ENCODE peak calls at places on chromosome 11, in four cellular contexts. One of them, this sample, is unnamed.
A peak's percentile ranks its signal among the peaks of the same experiment; 100 is the strongest.

GRCh38 chr11:66339163-66339675 is 3.0 kb upstream of the RIN1 start:
- DNase-seq in endodermal cell: no peak
- DNase-seq in iPS-NIHi11: no peak
- DNase-seq in GM20000: no peak
- DNase-seq in this sample: no peak

GRCh38 chr11:33539659-33540249 is 160.9 kb downstream of the C11orf91 start:
- DNase-seq in endodermal cell: no peak
- DNase-seq in iPS-NIHi11: no peak
- DNase-seq in GM20000: no peak
- DNase-seq in this sample: no peak

GRCh38 chr11:65340226-65340625 is 6.6 kb downstream of the DPF2 start:
- DNase-seq in GM20000: no peak
- DNase-seq in endodermal cell: no peak
- DNase-seq in iPS-NIHi11: no peak
- DNase-seq in this sample: no peak

GRCh38 chr11:76214186-76214585 is 7.9 kb upstream of the WNT11 start:
- DNase-seq in GM20000: no peak
- DNase-seq in iPS-NIHi11: no peak
- DNase-seq in endodermal cell: no peak
- DNase-seq in this sample: no peak

GRCh38 chr11:47979378-47980092 is 824 bp upstream of the PTPRJ start:
- DNase-seq in iPS-NIHi11: peak; percentile 57
- DNase-seq in GM20000: peak; percentile 46
- DNase-seq in endodermal cell: peak; percentile 88
- DNase-seq in this sample: no peak

GRCh38 chr11:36073411-36074203 is 129.7 kb downstream of the LDLRAD3 start:
- DNase-seq in endodermal cell: no peak
- DNase-seq in GM20000: no peak
- DNase-seq in iPS-NIHi11: no peak
- DNase-seq in this sample: no peak

GRCh38 chr11:24312464-24313238 is 184.2 kb upstream of the LUZP2 start:
- DNase-seq in endodermal cell: no peak
- DNase-seq in GM20000: no peak
- DNase-seq in iPS-NIHi11: no peak
- DNase-seq in this sample: no peak

GRCh38 chr11:123798513-123799252 is 7.5 kb downstream of the OR6M1 start:
- DNase-seq in GM20000: no peak
- DNase-seq in iPS-NIHi11: no peak
- DNase-seq in endodermal cell: no peak
- DNase-seq in this sample: no peak

GRCh38 chr11:57299150-57299737 is 25.5 kb downstream of the TNKS1BP1 start:
- DNase-seq in GM20000: no peak
- DNase-seq in iPS-NIHi11: no peak
- DNase-seq in endodermal cell: no peak
- DNase-seq in this sample: no peak

GRCh38 chr11:94793822-94794221 is 25.7 kb downstream of the AMOTL1 start:
- DNase-seq in GM20000: no peak
- DNase-seq in iPS-NIHi11: no peak
- DNase-seq in endodermal cell: no peak
- DNase-seq in this sample: no peak

GRCh38 chr11:47186937-47187681 is 875 bp upstream of the PACSIN3 start:
- DNase-seq in endodermal cell: peak; percentile 82
- DNase-seq in GM20000: peak; percentile 77
- DNase-seq in iPS-NIHi11: peak; percentile 55
- DNase-seq in this sample: no peak

GRCh38 chr11:9565822-9566560 is 7.5 kb upstream of the WEE1 start:
- DNase-seq in iPS-NIHi11: peak; percentile 70
- DNase-seq in endodermal cell: peak; percentile 88
- DNase-seq in GM20000: peak; percentile 76
- DNase-seq in this sample: peak; percentile 55

GRCh38 chr11:27718346-27718852 is 18.1 kb upstream of the BDNF start:
- DNase-seq in endodermal cell: peak; percentile 88
- DNase-seq in GM20000: no peak
- DNase-seq in iPS-NIHi11: peak; percentile 71
- DNase-seq in this sample: peak; percentile 76

GRCh38 chr11:95067828-95068244 is 1.1 kb downstream of the SRSF8 start:
- DNase-seq in iPS-NIHi11: no peak
- DNase-seq in endodermal cell: no peak
- DNase-seq in GM20000: no peak
- DNase-seq in this sample: no peak